ENCODE peak calls at places on chromosomes 3 and 15, in four cellular contexts. Z, U, B and O are unnamed samples. For H3K4me1, the result is how much of the 10 kb centered on the place peaks cover.

GRCh38 chr15:58517252-58517681 is 85.5 kb downstream of the LIPC start:
- DNase-seq in U (no peak), Z (no peak), B (no peak), O (peak)

GRCh38 chr3:173875790-173876189 is 478.2 kb downstream of the NLGN1 start:
- DNase-seq in B (no peak), Z (no peak), U (no peak), O (no peak)

GRCh38 chr15:65077981-65078352 is 1.4 kb downstream of the KBTBD13 start:
- DNase-seq in Z (peak), U (no peak), B (no peak), O (no peak)

GRCh38 chr15:40333922-40334492 is 6.7 kb downstream of the CCDC9B start:
- DNase-seq in B (no peak), Z (no peak), U (no peak), O (no peak)

GRCh38 chr15:94230886-94231727 is at the start of gene MCTP2:
- DNase-seq in U (no peak), B (peak), Z (no peak), O (peak)

GRCh38 chr3:183634707-183635106 is 716 bp upstream of the KLHL24 start:
- DNase-seq in U (no peak), Z (no peak), B (no peak), O (no peak)

GRCh38 chr3:19888428-19889152 is 45.4 kb downstream of the EFHB start:
- DNase-seq in Z (no peak), U (no peak), B (no peak), O (no peak)

GRCh38 chr3:55285156-55285555 is 201.9 kb downstream of the WNT5A start:
- DNase-seq in B (no peak), U (no peak), Z (no peak), O (no peak)

GRCh38 chr3:135503429-135504083 is 462.0 kb upstream of the PPP2R3A start:
- DNase-seq in B (peak), U (peak), Z (peak), O (peak)

GRCh38 chr3:143203142-143203541 is 83.6 kb downstream of the CHST2 start:
- DNase-seq in Z (no peak), B (no peak), U (no peak), O (no peak)

GRCh38 chr15:59622289-59622688 is 10.7 kb downstream of the GCNT3 start:
- DNase-seq in B (peak), Z (peak), U (peak), O (no peak)

GRCh38 chr3:56295161-56295560 is 173.1 kb downstream of the ERC2 start:
- DNase-seq in U (no peak), Z (no peak), B (no peak), O (no peak)
- TF ChIP-seq POLR2AphosphoS2 in U (no peak), Z (no peak), B (no peak), O (no peak)

GRCh38 chr3:159854500-159855124 is 134.0 kb upstream of the IL12A start:
- DNase-seq in Z (peak), U (no peak), B (peak), O (no peak)
- H3K4me1 ChIP-seq in Z (half or more), U (under half), B (under half), O (under half)

GRCh38 chr3:133206921-133207320 is 168.7 kb downstream of the TMEM108 start:
- DNase-seq in U (no peak), B (no peak), Z (no peak), O (no peak)

GRCh38 chr3:133211449-133211848 is 173.3 kb downstream of the TMEM108 start:
- DNase-seq in U (no peak), Z (no peak), B (no peak), O (peak)

GRCh38 chr3:133213942-133214341 is 175.8 kb downstream of the TMEM108 start:
- DNase-seq in Z (no peak), U (no peak), B (no peak), O (no peak)

GRCh38 chr3:133209871-133210550 is 171.8 kb downstream of the TMEM108 start:
- DNase-seq in B (no peak), U (no peak), Z (no peak), O (peak)

GRCh38 chr3:133208184-133208583 is 170.0 kb downstream of the TMEM108 start:
- DNase-seq in U (no peak), B (no peak), Z (no peak), O (no peak)
- TF ChIP-seq POLR2AphosphoS2 in U (no peak), B (no peak), Z (no peak), O (no peak)

DNA sequence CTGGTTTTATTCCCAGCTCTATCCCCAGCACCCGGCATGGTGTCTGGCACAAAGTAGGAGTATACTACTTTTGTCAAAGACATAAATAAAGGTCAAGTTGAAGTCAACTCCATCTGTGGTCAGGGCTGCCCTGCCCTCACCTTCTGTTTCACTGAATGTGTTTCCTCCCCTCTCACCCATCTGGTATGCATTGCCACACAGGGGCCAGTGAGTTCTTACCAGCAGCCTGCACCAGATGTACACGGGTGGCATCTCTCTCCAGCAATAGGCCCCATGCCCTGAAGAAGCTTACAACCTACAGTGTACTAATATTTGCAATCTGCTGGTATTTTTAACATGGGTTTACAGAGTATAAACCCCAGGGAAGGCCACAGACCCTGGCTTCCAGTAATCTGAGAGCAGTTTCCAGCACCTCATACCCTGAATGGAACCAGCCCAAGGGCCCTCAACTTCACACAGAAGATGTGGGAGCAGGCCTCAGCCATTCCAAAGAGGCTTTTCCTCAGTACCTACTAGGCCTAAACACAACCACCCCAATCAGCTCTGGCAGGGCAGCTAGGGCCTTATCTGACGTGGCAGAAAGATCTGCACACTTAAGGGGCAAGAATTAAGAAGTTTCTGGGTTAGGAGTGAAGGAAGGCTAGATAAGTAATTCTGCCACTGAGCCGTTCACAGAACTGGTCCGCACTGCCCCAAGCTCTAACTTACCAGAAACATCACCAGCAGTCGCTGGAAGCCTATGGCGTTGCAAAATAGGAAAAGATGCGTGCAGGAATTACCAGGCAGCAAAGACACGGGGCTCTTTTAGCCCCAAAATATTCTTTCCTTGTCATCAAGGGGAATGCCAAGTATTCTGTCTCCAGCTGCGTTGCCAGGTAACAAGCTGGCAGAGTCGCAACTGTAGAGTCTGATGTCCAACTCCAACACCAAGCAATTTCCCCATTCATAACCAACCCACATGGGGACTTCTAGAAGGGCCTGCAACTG is 2.1 kb downstream of the IDH2 start:
- DNase-seq in U (no peak), Z (no peak), B (peak), O (no peak)
- H3K4me1 ChIP-seq in U (under half), Z (under half), B (half or more), O (half or more)

GRCh38 chr15:85141601-85142185 is 160.0 kb downstream of the PDE8A start:
- DNase-seq in Z (no peak), B (no peak), U (no peak), O (no peak)
- TF ChIP-seq POLR2AphosphoS2 in Z (no peak), B (no peak), U (no peak), O (no peak)

GRCh38 chr3:59821274-59821673 is 771.4 kb upstream of the CFAP20DC start:
- DNase-seq in B (no peak), Z (no peak), U (no peak), O (no peak)

GRCh38 chr3:59817511-59817910 is 767.7 kb upstream of the CFAP20DC start:
- DNase-seq in B (no peak), Z (no peak), U (no peak), O (no peak)

GRCh38 chr3:59816312-59816711 is 766.5 kb upstream of the CFAP20DC start:
- DNase-seq in B (no peak), U (no peak), Z (no peak), O (no peak)

GRCh38 chr3:59820352-59820934 is 770.6 kb upstream of the CFAP20DC start:
- DNase-seq in Z (no peak), U (no peak), B (no peak), O (no peak)

DNA sequence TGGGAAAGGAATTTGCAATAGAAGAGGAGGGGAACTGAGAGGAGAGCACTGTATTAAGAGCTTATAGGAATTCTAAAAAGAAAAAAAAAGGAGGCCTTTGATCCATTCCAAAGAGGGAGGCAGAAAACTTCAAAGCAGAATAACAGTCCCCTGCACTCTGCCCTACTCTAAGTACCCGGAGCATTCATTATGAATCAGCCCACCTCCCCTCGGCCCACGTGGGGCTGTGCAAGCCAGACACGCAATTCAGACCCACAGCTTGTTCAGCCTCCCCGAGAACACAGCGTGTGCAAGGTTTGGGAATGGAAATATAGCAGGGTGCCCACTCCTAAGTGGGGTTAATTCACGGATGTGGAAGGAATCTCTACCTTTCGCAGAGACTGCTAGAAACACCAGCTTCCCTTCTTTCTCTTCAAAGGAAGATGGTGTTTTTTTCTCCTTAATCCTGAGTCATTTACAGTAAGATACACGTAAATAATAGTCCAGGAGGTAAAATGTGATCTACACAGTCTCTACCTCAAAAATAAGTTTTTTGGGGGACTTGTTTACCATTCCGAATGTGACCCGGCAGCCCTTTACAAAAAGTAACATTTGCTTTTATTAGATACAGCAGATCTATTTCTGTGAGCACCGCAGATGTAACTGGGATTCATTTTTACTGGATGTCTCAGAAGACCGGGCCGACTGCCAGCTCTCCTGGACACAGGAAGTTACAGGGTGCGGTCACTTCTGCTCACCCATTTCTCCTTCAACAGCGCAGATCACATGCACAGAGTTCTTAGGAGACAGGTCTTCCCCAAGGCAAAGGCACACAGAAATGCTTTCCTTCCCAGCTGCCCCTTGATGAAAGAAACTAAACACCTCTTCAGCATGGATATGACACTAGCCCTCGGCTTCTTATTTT is 768.5 kb upstream of the CFAP20DC start:
- DNase-seq in Z (peak), B (no peak), U (peak), O (no peak)
- H3K4me1 ChIP-seq in Z (under half), B (under half), U (under half), O (under half)